ENCODE peak calls at places on chromosomes 1 and 21, in five cellular contexts. One of them, this sample, is unnamed.

GRCh38 chr1:62022348-62022747 is 172.3 kb upstream of the L1TD1 start:
- DNase-seq in mesenchymal stem cell: no peak
- DNase-seq in neuronal stem cell: no peak
- DNase-seq in IMR-90: no peak
- DNase-seq in mesendoderm: no peak
- DNase-seq in this sample: no peak

GRCh38 chr1:19668893-19669292 is 4.2 kb downstream of the HTR6 start:
- DNase-seq in mesenchymal stem cell: no peak
- DNase-seq in mesendoderm: no peak
- DNase-seq in IMR-90: no peak
- DNase-seq in neuronal stem cell: no peak
- DNase-seq in this sample: no peak

GRCh38 chr1:75745276-75745675 is 20.8 kb downstream of the ACADM start:
- DNase-seq in IMR-90: no peak
- DNase-seq in mesendoderm: no peak
- DNase-seq in mesenchymal stem cell: no peak
- DNase-seq in neuronal stem cell: no peak
- DNase-seq in this sample: no peak

GRCh38 chr1:19559641-19560040 is 74.3 kb upstream of the CAPZB start:
- DNase-seq in IMR-90: peak
- DNase-seq in mesendoderm: no peak
- DNase-seq in neuronal stem cell: no peak
- DNase-seq in mesenchymal stem cell: peak
- DNase-seq in this sample: no peak

GRCh38 chr1:236181059-236181458 is 38.7 kb downstream of the GPR137B start:
- DNase-seq in mesenchymal stem cell: no peak
- DNase-seq in neuronal stem cell: no peak
- DNase-seq in mesendoderm: no peak
- DNase-seq in IMR-90: peak
- DNase-seq in this sample: no peak

GRCh38 chr1:160850993-160851392 is 11.7 kb downstream of the CD244 start:
- DNase-seq in mesenchymal stem cell: no peak
- DNase-seq in IMR-90: no peak
- DNase-seq in neuronal stem cell: no peak
- DNase-seq in mesendoderm: no peak
- DNase-seq in this sample: no peak

GRCh38 chr21:17542371-17542992 is 29.6 kb downstream of the CXADR start:
- DNase-seq in mesenchymal stem cell: peak
- DNase-seq in IMR-90: no peak
- DNase-seq in mesendoderm: no peak
- DNase-seq in neuronal stem cell: no peak
- DNase-seq in this sample: no peak

GRCh38 chr1:99305626-99306025 is 41.3 kb downstream of the PLPPR4 start:
- DNase-seq in IMR-90: peak
- DNase-seq in mesendoderm: no peak
- DNase-seq in mesenchymal stem cell: no peak
- DNase-seq in neuronal stem cell: no peak
- DNase-seq in this sample: no peak

GRCh38 chr1:23337869-23338268 is 6.2 kb downstream of the HNRNPR start:
- DNase-seq in IMR-90: peak
- DNase-seq in neuronal stem cell: no peak
- DNase-seq in mesendoderm: no peak
- DNase-seq in mesenchymal stem cell: no peak
- DNase-seq in this sample: no peak

GRCh38 chr21:43277481-43278351 is 108.9 kb downstream of the CRYAA start:
- DNase-seq in mesenchymal stem cell: no peak
- DNase-seq in neuronal stem cell: no peak
- DNase-seq in mesendoderm: peak
- DNase-seq in IMR-90: no peak
- DNase-seq in this sample: no peak

GRCh38 chr1:25771246-25772114 is 28.5 kb upstream of the SELENON start:
- DNase-seq in mesenchymal stem cell: peak
- DNase-seq in IMR-90: peak
- DNase-seq in mesendoderm: peak
- DNase-seq in neuronal stem cell: peak
- DNase-seq in this sample: peak

GRCh38 chr21:24093032-24093431 is 1514.2 kb downstream of the MRPL39 start:
- DNase-seq in neuronal stem cell: no peak
- DNase-seq in mesendoderm: no peak
- DNase-seq in mesenchymal stem cell: no peak
- DNase-seq in IMR-90: no peak
- DNase-seq in this sample: no peak

GRCh38 chr21:26948194-26948593 is 18.7 kb downstream of the ADAMTS5 start:
- DNase-seq in IMR-90: peak
- DNase-seq in neuronal stem cell: no peak
- DNase-seq in mesenchymal stem cell: peak
- DNase-seq in mesendoderm: no peak
- DNase-seq in this sample: no peak

GRCh38 chr1:41607810-41608209 is 123.3 kb upstream of the EDN2 start:
- DNase-seq in mesenchymal stem cell: no peak
- DNase-seq in neuronal stem cell: no peak
- DNase-seq in IMR-90: no peak
- DNase-seq in mesendoderm: no peak
- DNase-seq in this sample: no peak

GRCh38 chr1:114956570-114956969 is 73.1 kb upstream of the TSHB start:
- DNase-seq in mesendoderm: peak
- DNase-seq in neuronal stem cell: peak
- DNase-seq in IMR-90: no peak
- DNase-seq in mesenchymal stem cell: peak
- DNase-seq in this sample: peak

GRCh38 chr1:244239261-244239770 is 188.2 kb downstream of the ZBTB18 start:
- DNase-seq in neuronal stem cell: no peak
- DNase-seq in IMR-90: peak
- DNase-seq in mesendoderm: no peak
- DNase-seq in mesenchymal stem cell: no peak
- DNase-seq in this sample: no peak

GRCh38 chr1:110207831-110208230 is 2.3 kb upstream of the KCNC4 start:
- DNase-seq in neuronal stem cell: peak
- DNase-seq in mesendoderm: peak
- DNase-seq in IMR-90: peak
- DNase-seq in mesenchymal stem cell: peak
- DNase-seq in this sample: peak

GRCh38 chr1:29272171-29272907 is 36.0 kb downstream of the PTPRU start:
- DNase-seq in mesendoderm: no peak
- DNase-seq in IMR-90: no peak
- DNase-seq in neuronal stem cell: no peak
- DNase-seq in mesenchymal stem cell: no peak
- DNase-seq in this sample: no peak

GRCh38 chr1:86718786-86719185 is 14.4 kb downstream of the SH3GLB1 start:
- DNase-seq in mesendoderm: no peak
- DNase-seq in mesenchymal stem cell: no peak
- DNase-seq in neuronal stem cell: no peak
- DNase-seq in IMR-90: peak
- DNase-seq in this sample: no peak
- H3K27ac ChIP-seq in mesendoderm: no peak
- H3K27ac ChIP-seq in mesenchymal stem cell: no peak
- H3K27ac ChIP-seq in neuronal stem cell: no peak
- H3K27ac ChIP-seq in IMR-90: no peak
- H3K27ac ChIP-seq in this sample: no peak

GRCh38 chr1:2937805-2938204 is 83.5 kb upstream of the ACTRT2 start:
- DNase-seq in neuronal stem cell: no peak
- DNase-seq in IMR-90: no peak
- DNase-seq in mesendoderm: no peak
- DNase-seq in mesenchymal stem cell: no peak
- DNase-seq in this sample: no peak
- H3K23ac ChIP-seq in neuronal stem cell: no peak
- H3K23ac ChIP-seq in IMR-90: no peak
- H3K23ac ChIP-seq in mesendoderm: no peak
- H3K23ac ChIP-seq in mesenchymal stem cell: no peak
- H3K23ac ChIP-seq in this sample: no peak

GRCh38 chr1:87834941-87835340 is 506.3 kb downstream of the LMO4 start:
- DNase-seq in IMR-90: no peak
- DNase-seq in mesenchymal stem cell: no peak
- DNase-seq in neuronal stem cell: no peak
- DNase-seq in mesendoderm: peak
- DNase-seq in this sample: no peak
- H2BK15ac ChIP-seq in IMR-90: no peak
- H2BK15ac ChIP-seq in mesenchymal stem cell: no peak
- H2BK15ac ChIP-seq in neuronal stem cell: no peak
- H2BK15ac ChIP-seq in mesendoderm: no peak
- H2BK15ac ChIP-seq in this sample: no peak

DNA sequence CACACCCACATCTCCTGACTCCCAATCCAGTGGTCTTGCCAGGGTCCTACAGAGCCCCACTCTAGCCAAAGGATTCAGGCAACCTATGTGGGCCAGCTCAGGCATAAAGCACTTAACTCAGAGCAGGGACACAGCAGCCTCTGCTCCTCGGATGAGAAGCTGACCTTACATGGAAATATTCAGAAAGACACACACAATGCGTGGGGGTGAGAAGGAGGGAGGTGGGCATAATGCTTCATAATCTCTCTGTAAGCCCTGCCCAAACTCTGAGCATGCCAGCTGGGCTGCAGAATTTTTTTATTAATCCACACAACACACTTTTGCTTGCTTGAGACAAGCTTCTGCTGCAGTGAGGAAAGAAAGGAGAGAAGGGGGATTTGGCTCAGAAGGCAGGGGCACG is 21.6 kb downstream of the KCND3 start:
- DNase-seq in mesenchymal stem cell: no peak
- DNase-seq in mesendoderm: no peak
- DNase-seq in IMR-90: no peak
- DNase-seq in neuronal stem cell: no peak
- DNase-seq in this sample: no peak
- H3K27ac ChIP-seq in mesenchymal stem cell: no peak
- H3K27ac ChIP-seq in mesendoderm: no peak
- H3K27ac ChIP-seq in IMR-90: no peak
- H3K27ac ChIP-seq in neuronal stem cell: no peak
- H3K27ac ChIP-seq in this sample: no peak

This sample was measured in H9.